ENCODE peak calls at places on chromosomes 7 and 10, in five cellular contexts. I is WTC11, E is astrocyte of the cerebellum, N is colonic mucosa, A is C1 segment of cervical spinal cord. W is an unnamed sample.

GRCh38 chr7:130733866-130734524 is at the start of gene KLF14:
- DNase-seq in I (peak; percentile 33), E (no peak), N (peak; percentile 20), A (no peak), W (no peak)

GRCh38 chr10:49260636-49261296 is 38.2 kb upstream of the C10orf71 start:
- DNase-seq in I (no peak), E (no peak), N (no peak), A (no peak), W (no peak)

GRCh38 chr7:49295136-49295535 is 370.8 kb downstream of the CDC14C start:
- DNase-seq in I (no peak), E (no peak), N (no peak), A (no peak), W (no peak)

GRCh38 chr10:68333058-68333395 is 299 bp upstream of the PBLD start:
- DNase-seq in I (no peak), E (no peak), N (no peak), A (no peak), W (no peak)

GRCh38 chr7:36280840-36281812 is 108.5 kb upstream of the ANLN start:
- DNase-seq in I (peak; percentile 52), E (peak; percentile 63), N (peak; percentile 78), A (peak; percentile 67), W (no peak)

GRCh38 chr7:83355143-83355542 is 192.5 kb upstream of the PCLO start:
- DNase-seq in I (no peak), E (no peak), N (no peak), A (no peak), W (no peak)

GRCh38 chr10:123154943-123155505 is 822 bp downstream of the BUB3 start:
- DNase-seq in I (no peak), E (no peak), N (no peak), A (no peak), W (no peak)

GRCh38 chr10:4545077-4545476 is 280.9 kb upstream of the AKR1E2 start:
- DNase-seq in I (no peak), E (no peak), N (no peak), A (no peak), W (no peak)

GRCh38 chr7:156777364-156778069 is 115.5 kb downstream of the LMBR1 start:
- DNase-seq in I (no peak), E (no peak), N (no peak), A (no peak), W (no peak)

GRCh38 chr10:69439350-69439739 is 11.9 kb upstream of the TSPAN15 start:
- DNase-seq in I (no peak), E (no peak), N (peak; percentile 80), A (peak; percentile 31), W (no peak)

GRCh38 chr10:87973635-87974034 is 110.2 kb downstream of the PTEN start:
- DNase-seq in I (no peak), E (peak; percentile 8), N (no peak), A (no peak), W (peak; percentile 61)

GRCh38 chr7:129091484-129092002 is 36.6 kb upstream of the TNPO3 start:
- DNase-seq in I (peak; percentile 98), E (peak; percentile 31), N (peak; percentile 89), A (peak; percentile 81), W (peak; percentile 76)

GRCh38 chr10:72248477-72249151 is 25.1 kb upstream of the DDIT4 start:
- DNase-seq in I (peak; percentile 56), E (no peak), N (peak; percentile 85), A (peak; percentile 70), W (no peak)

GRCh38 chr7:29306276-29307036 is 111.9 kb downstream of the CHN2 start:
- DNase-seq in I (no peak), E (no peak), N (no peak), A (no peak), W (no peak)

GRCh38 chr7:34158754-34159153 is 253.4 kb downstream of the BMPER start:
- DNase-seq in I (peak; percentile 50), E (no peak), N (no peak), A (no peak), W (no peak)